ENCODE peak calls at places on chromosomes 3 and 15, in eight cellular contexts. One of them, this sample, is unnamed. For H3K36me3, the result is how much of the 10 kb centered on the place peaks cover.

GRCh38 chr3:25663324-25664065 is 1.2 kb downstream of the TOP2B start:
- DNase-seq in psoas muscle: no peak
- DNase-seq in fibroblast of lung: peak
- DNase-seq in PC-3: peak
- DNase-seq in tibial artery: no peak
- DNase-seq in left ventricle myocardium inferior: no peak
- DNase-seq in astrocyte: peak
- DNase-seq in ovary: no peak
- DNase-seq in this sample: no peak

GRCh38 chr3:164730810-164731209 is 347.5 kb downstream of the SI start:
- DNase-seq in psoas muscle: no peak
- DNase-seq in tibial artery: no peak
- DNase-seq in PC-3: no peak
- DNase-seq in ovary: no peak
- DNase-seq in fibroblast of lung: peak
- DNase-seq in left ventricle myocardium inferior: no peak
- DNase-seq in astrocyte: no peak
- DNase-seq in this sample: no peak

GRCh38 chr3:197615430-197615829 is 59.7 kb upstream of the BDH1 start:
- DNase-seq in fibroblast of lung: no peak
- DNase-seq in PC-3: no peak
- DNase-seq in astrocyte: no peak
- DNase-seq in ovary: no peak
- DNase-seq in tibial artery: no peak
- DNase-seq in left ventricle myocardium inferior: no peak
- DNase-seq in psoas muscle: no peak
- DNase-seq in this sample: no peak

GRCh38 chr3:88113311-88114162 is 36.2 kb upstream of the C3orf38 start:
- DNase-seq in PC-3: peak
- DNase-seq in fibroblast of lung: peak
- DNase-seq in tibial artery: peak
- DNase-seq in left ventricle myocardium inferior: no peak
- DNase-seq in astrocyte: peak
- DNase-seq in psoas muscle: no peak
- DNase-seq in ovary: peak
- DNase-seq in this sample: no peak

GRCh38 chr3:156750191-156750873 is 75.8 kb upstream of the LEKR1 start:
- DNase-seq in fibroblast of lung: peak
- DNase-seq in PC-3: no peak
- DNase-seq in psoas muscle: no peak
- DNase-seq in tibial artery: no peak
- DNase-seq in left ventricle myocardium inferior: no peak
- DNase-seq in astrocyte: peak
- DNase-seq in ovary: no peak
- DNase-seq in this sample: peak

GRCh38 chr15:41544650-41545015 is 576 bp upstream of the RPAP1 start:
- DNase-seq in tibial artery: peak
- DNase-seq in fibroblast of lung: no peak
- DNase-seq in left ventricle myocardium inferior: peak
- DNase-seq in PC-3: no peak
- DNase-seq in ovary: peak
- DNase-seq in psoas muscle: peak
- DNase-seq in astrocyte: no peak
- DNase-seq in this sample: no peak

GRCh38 chr3:3196148-3196861 is 16.8 kb upstream of the CRBN start:
- DNase-seq in tibial artery: no peak
- DNase-seq in psoas muscle: no peak
- DNase-seq in astrocyte: no peak
- DNase-seq in fibroblast of lung: peak
- DNase-seq in left ventricle myocardium inferior: no peak
- DNase-seq in PC-3: peak
- DNase-seq in ovary: no peak
- DNase-seq in this sample: no peak

GRCh38 chr15:100209204-100209603 is 132.6 kb downstream of the ADAMTS17 start:
- DNase-seq in astrocyte: no peak
- DNase-seq in PC-3: no peak
- DNase-seq in tibial artery: peak
- DNase-seq in psoas muscle: peak
- DNase-seq in left ventricle myocardium inferior: no peak
- DNase-seq in fibroblast of lung: no peak
- DNase-seq in ovary: no peak
- DNase-seq in this sample: no peak

GRCh38 chr15:45919806-45920205 is 285.0 kb downstream of the SQOR start:
- DNase-seq in PC-3: peak
- DNase-seq in fibroblast of lung: peak
- DNase-seq in tibial artery: no peak
- DNase-seq in astrocyte: peak
- DNase-seq in left ventricle myocardium inferior: no peak
- DNase-seq in ovary: no peak
- DNase-seq in psoas muscle: no peak
- DNase-seq in this sample: no peak

GRCh38 chr3:89947357-89947954 is 840.0 kb downstream of the EPHA3 start:
- DNase-seq in fibroblast of lung: no peak
- DNase-seq in psoas muscle: no peak
- DNase-seq in ovary: no peak
- DNase-seq in tibial artery: no peak
- DNase-seq in astrocyte: no peak
- DNase-seq in PC-3: no peak
- DNase-seq in left ventricle myocardium inferior: no peak
- DNase-seq in this sample: no peak

DNA sequence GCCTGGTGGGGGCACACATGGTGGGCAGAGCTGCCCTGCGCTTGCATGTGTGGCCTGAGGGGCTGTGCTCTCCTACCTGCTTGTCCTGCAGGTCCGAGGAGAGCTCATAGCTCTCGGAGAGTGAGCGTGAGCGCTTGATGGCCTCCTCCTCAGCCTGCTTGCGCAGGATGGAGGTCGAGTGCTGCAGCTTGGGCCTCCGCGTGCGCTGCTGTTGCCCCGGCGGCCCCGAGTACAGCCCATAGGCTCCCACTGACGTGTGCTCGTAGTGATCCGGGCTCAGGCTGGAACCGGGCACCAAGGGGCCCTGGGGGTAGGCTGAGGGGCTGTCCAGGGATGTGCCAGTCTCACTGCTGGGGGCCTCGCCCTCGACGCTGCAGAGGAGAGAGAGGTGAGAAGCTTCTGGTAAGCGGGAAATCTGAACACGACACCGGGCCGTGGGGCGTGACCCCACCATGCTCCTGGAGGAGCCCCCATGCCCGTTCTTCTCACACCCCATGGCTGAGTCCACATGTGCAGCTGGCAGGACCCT is 100.2 kb upstream of the RPL32 start:
- DNase-seq in astrocyte: no peak
- DNase-seq in PC-3: no peak
- DNase-seq in ovary: no peak
- DNase-seq in fibroblast of lung: no peak
- DNase-seq in tibial artery: no peak
- DNase-seq in left ventricle myocardium inferior: no peak
- DNase-seq in psoas muscle: no peak
- DNase-seq in this sample: no peak
- H3K36me3 ChIP-seq in astrocyte: under half
- H3K36me3 ChIP-seq in PC-3: under half
- H3K36me3 ChIP-seq in ovary: under half
- H3K36me3 ChIP-seq in fibroblast of lung: under half
- H3K36me3 ChIP-seq in tibial artery: under half
- H3K36me3 ChIP-seq in left ventricle myocardium inferior: under half
- H3K36me3 ChIP-seq in psoas muscle: under half
- H3K36me3 ChIP-seq in this sample: under half

GRCh38 chr3:157859541-157859940 is 246.7 kb downstream of the SHOX2 start:
- DNase-seq in ovary: no peak
- DNase-seq in psoas muscle: no peak
- DNase-seq in left ventricle myocardium inferior: no peak
- DNase-seq in PC-3: no peak
- DNase-seq in fibroblast of lung: no peak
- DNase-seq in astrocyte: no peak
- DNase-seq in tibial artery: no peak
- DNase-seq in this sample: no peak

GRCh38 chr3:157868881-157869280 is 237.3 kb downstream of the SHOX2 start:
- DNase-seq in left ventricle myocardium inferior: no peak
- DNase-seq in PC-3: no peak
- DNase-seq in fibroblast of lung: no peak
- DNase-seq in psoas muscle: no peak
- DNase-seq in ovary: no peak
- DNase-seq in astrocyte: no peak
- DNase-seq in tibial artery: peak
- DNase-seq in this sample: no peak

GRCh38 chr3:157868168-157868567 is 238.1 kb downstream of the SHOX2 start:
- DNase-seq in fibroblast of lung: peak
- DNase-seq in astrocyte: peak
- DNase-seq in ovary: no peak
- DNase-seq in psoas muscle: no peak
- DNase-seq in left ventricle myocardium inferior: no peak
- DNase-seq in tibial artery: no peak
- DNase-seq in PC-3: no peak
- DNase-seq in this sample: peak

GRCh38 chr3:157871248-157871647 is 235.0 kb downstream of the SHOX2 start:
- DNase-seq in psoas muscle: no peak
- DNase-seq in ovary: no peak
- DNase-seq in astrocyte: no peak
- DNase-seq in fibroblast of lung: no peak
- DNase-seq in left ventricle myocardium inferior: no peak
- DNase-seq in tibial artery: no peak
- DNase-seq in PC-3: no peak
- DNase-seq in this sample: no peak

DNA sequence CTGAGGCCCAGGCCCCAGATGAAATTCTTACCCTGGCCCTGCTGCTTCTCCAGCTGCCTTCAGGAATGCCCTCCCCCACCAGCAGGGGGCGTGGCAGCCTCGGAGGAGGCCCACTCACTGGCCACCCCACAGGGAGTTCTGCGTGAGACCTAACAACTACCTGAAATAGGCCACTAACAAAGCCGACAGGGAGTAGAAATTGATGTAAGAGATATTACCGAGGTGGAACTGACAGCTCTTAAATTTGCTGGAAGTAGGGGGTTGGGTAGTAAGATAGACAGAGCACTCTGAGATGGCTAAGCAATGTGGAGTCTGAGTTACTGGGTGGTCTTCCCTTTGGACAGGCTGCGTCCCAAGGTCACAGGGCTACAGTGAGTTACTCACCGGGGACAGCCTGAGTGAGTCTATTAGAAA is 240.8 kb downstream of the SHOX2 start:
- DNase-seq in psoas muscle: no peak
- DNase-seq in ovary: no peak
- DNase-seq in PC-3: peak
- DNase-seq in astrocyte: no peak
- DNase-seq in fibroblast of lung: no peak
- DNase-seq in tibial artery: no peak
- DNase-seq in left ventricle myocardium inferior: no peak
- DNase-seq in this sample: no peak
- TF ChIP-seq CTCF in psoas muscle: peak
- TF ChIP-seq CTCF in ovary: no peak
- TF ChIP-seq CTCF in PC-3: peak
- TF ChIP-seq CTCF in astrocyte: peak
- TF ChIP-seq CTCF in fibroblast of lung: peak
- TF ChIP-seq CTCF in tibial artery: peak
- TF ChIP-seq CTCF in left ventricle myocardium inferior: peak
- TF ChIP-seq CTCF in this sample: peak

DNA sequence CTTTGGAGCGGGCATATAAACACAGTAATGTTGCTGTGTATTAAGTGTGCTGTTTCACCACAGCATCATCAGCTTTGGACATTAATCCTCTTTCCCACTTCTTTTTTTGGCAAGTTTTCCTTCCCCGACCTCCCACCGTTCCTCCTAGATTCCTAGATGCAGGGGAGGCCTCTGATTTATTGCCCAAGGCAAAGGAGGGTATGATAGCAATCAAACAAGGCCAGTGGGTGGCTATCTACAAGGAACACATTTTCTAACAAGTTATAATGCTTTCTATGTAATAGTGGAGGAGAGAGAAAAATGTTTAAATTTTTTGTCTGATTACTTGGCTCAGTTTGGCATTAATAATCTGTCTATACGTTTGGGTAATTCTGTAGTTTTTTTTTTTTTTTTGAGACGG is 38.1 kb downstream of the ATG7 start:
- DNase-seq in psoas muscle: no peak
- DNase-seq in fibroblast of lung: no peak
- DNase-seq in tibial artery: no peak
- DNase-seq in left ventricle myocardium inferior: no peak
- DNase-seq in ovary: no peak
- DNase-seq in astrocyte: no peak
- DNase-seq in PC-3: no peak
- DNase-seq in this sample: no peak
- H3K36me3 ChIP-seq in psoas muscle: half or more
- H3K36me3 ChIP-seq in fibroblast of lung: under half
- H3K36me3 ChIP-seq in tibial artery: half or more
- H3K36me3 ChIP-seq in left ventricle myocardium inferior: half or more
- H3K36me3 ChIP-seq in ovary: under half
- H3K36me3 ChIP-seq in astrocyte: under half
- H3K36me3 ChIP-seq in PC-3: half or more
- H3K36me3 ChIP-seq in this sample: half or more

GRCh38 chr3:172276103-172276502 is 172.2 kb downstream of the GHSR start:
- DNase-seq in psoas muscle: no peak
- DNase-seq in ovary: no peak
- DNase-seq in left ventricle myocardium inferior: no peak
- DNase-seq in fibroblast of lung: no peak
- DNase-seq in astrocyte: no peak
- DNase-seq in PC-3: no peak
- DNase-seq in tibial artery: no peak
- DNase-seq in this sample: no peak
- TF ChIP-seq CTCF in psoas muscle: no peak
- TF ChIP-seq CTCF in ovary: no peak
- TF ChIP-seq CTCF in left ventricle myocardium inferior: peak
- TF ChIP-seq CTCF in fibroblast of lung: no peak
- TF ChIP-seq CTCF in astrocyte: no peak
- TF ChIP-seq CTCF in PC-3: peak
- TF ChIP-seq CTCF in tibial artery: no peak
- TF ChIP-seq CTCF in this sample: no peak

GRCh38 chr3:13124631-13125030 is 51.4 kb upstream of the IQSEC1 start:
- DNase-seq in ovary: no peak
- DNase-seq in PC-3: no peak
- DNase-seq in astrocyte: no peak
- DNase-seq in left ventricle myocardium inferior: no peak
- DNase-seq in psoas muscle: no peak
- DNase-seq in tibial artery: no peak
- DNase-seq in fibroblast of lung: no peak
- DNase-seq in this sample: peak
- H3K36me3 ChIP-seq in ovary: under half
- H3K36me3 ChIP-seq in PC-3: under half
- H3K36me3 ChIP-seq in astrocyte: under half
- H3K36me3 ChIP-seq in left ventricle myocardium inferior: under half
- H3K36me3 ChIP-seq in psoas muscle: under half
- H3K36me3 ChIP-seq in tibial artery: under half
- H3K36me3 ChIP-seq in fibroblast of lung: under half
- H3K36me3 ChIP-seq in this sample: under half

This sample was measured in osteoblast.